ENCODE peak calls at places on chromosomes 7 and 10, in seven cellular contexts. R is CD4-positive, CD25-positive, alpha-beta regulatory T cell; E is CD4-positive, alpha-beta memory T cell; X is heart right ventricle; N is PC-3; C is left lung; I is mammary epithelial cell. D is an unnamed sample.

GRCh38 chr10:103709341-103709920 is 145.9 kb downstream of the SH3PXD2A start:
- DNase-seq in X (no peak), I (peak; percentile 84), R (no peak), E (no peak), C (no peak), N (peak; percentile 74), D (peak; percentile 56)

GRCh38 chr10:114491419-114491818 is 87.1 kb upstream of the AFAP1L2 start:
- DNase-seq in N (no peak), I (no peak), E (no peak), C (no peak), X (no peak), R (no peak), D (no peak)

GRCh38 chr10:132096863-132097478 is 31.2 kb downstream of the JAKMIP3 start:
- DNase-seq in X (no peak), C (no peak), E (no peak), I (no peak), N (no peak), R (no peak), D (no peak)

GRCh38 chr7:34620425-34620824 is 37.6 kb upstream of the NPSR1 start:
- DNase-seq in X (peak; percentile 8), I (no peak), R (no peak), E (no peak), N (no peak), C (no peak), D (no peak)

GRCh38 chr7:80916770-80917681 is 1.8 kb downstream of the SEMA3C start:
- DNase-seq in E (no peak), I (peak; percentile 92), X (no peak), R (no peak), C (no peak), N (peak; percentile 94), D (peak; percentile 65)

GRCh38 chr10:4383683-4384082 is 442.3 kb upstream of the AKR1E2 start:
- DNase-seq in C (no peak), X (no peak), R (no peak), I (no peak), E (no peak), N (no peak), D (no peak)

GRCh38 chr10:102813734-102814455 is 23.3 kb downstream of the CYP17A1 start:
- DNase-seq in R (no peak), E (no peak), N (no peak), C (no peak), X (no peak), I (no peak), D (no peak)

GRCh38 chr10:1467450-1467849 is 269.9 kb downstream of the ADARB2 start:
- DNase-seq in N (no peak), I (no peak), C (no peak), X (no peak), E (no peak), R (no peak), D (no peak)

GRCh38 chr10:131312261-131312801 is 810 bp upstream of the TCERG1L start:
- DNase-seq in C (no peak), I (no peak), E (no peak), X (no peak), N (no peak), R (no peak), D (no peak)

GRCh38 chr7:76269895-76270294 is 32.6 kb upstream of the HSPB1 start:
- DNase-seq in C (no peak), N (no peak), I (no peak), R (no peak), E (no peak), X (no peak), D (no peak)
- H3K27me3 ChIP-seq in C (peaks cover 82% of the 10 kb centered on the region), N (peaks cover 5% of the 10 kb centered on the region), I (peaks cover 7% of the 10 kb centered on the region), R (peaks cover 3% of the 10 kb centered on the region), E (peaks cover 5% of the 10 kb centered on the region), X (peaks cover 42% of the 10 kb centered on the region), D (peaks cover 13% of the 10 kb centered on the region)

DNA sequence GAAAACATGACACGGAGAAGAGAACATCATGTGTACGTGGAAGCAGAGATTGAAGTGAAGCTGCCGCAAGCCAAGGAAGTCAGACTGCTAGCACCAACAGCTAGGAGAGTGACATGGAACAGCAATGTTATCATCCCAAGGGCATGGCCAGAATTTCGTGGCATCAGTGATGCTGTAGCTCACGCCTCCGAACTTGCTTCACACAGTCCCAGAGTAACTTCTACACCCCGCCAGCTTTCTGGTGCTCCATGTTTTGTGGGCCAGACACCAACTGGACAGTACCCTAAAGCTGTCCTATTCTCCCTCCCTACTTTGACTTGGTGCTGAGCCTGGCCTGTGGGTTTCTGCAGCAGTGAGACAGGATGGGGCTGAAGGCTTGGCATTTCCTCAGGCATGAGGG is 33.0 kb upstream of the EMX2 start:
- DNase-seq in I (no peak), E (no peak), C (no peak), R (no peak), X (no peak), N (no peak), D (no peak)
- H3K27me3 ChIP-seq in I (no peaks in the 10 kb centered on the region), E (no peaks in the 10 kb centered on the region), C (peaks cover 85% of the 10 kb centered on the region), R (no peaks in the 10 kb centered on the region), X (peaks cover 27% of the 10 kb centered on the region), N (peaks cover 86% of the 10 kb centered on the region), D (no peaks in the 10 kb centered on the region)

DNA sequence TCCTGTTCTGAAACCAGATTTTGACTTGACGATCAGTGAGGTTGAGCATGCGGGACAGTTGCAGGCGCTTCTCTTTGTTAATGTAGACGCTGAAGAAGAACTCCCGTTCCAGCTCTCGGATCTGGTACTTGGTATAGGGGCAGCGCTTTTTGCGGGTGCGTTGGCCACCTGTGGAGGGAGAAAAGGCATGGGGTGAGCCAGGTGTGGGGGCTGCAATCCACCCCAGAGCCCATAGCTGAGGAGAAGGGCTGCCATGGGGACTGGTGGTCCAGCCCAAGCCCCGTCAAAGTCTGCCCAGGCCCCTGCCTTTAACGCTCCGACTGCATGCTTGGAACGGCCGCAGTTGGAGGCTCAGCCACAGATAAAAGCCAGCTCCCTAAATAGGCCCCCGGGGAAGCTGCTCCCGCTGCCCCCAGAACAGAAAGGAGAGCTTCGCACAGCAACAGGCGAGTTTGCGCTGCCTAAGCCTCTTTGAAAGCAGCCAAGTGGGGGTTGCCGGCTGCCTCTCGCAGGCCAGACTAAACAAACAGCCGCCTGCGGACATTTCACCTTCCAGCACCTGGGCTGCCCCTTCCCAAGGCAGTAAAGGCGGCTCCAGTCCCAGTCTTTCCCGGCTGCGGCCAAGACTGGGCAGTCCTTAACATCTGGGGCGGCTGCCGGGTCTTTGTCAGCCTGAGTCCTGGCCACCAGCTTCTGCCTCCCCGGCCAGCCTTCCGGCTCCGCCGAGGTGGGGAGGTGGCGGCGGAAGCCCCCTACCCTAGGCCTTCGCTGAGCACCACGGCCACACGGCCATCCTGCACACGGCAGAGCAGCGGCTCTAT is 2.0 kb downstream of the HOXA11 start:
- DNase-seq in X (no peak), I (no peak), C (peak; percentile 30), R (no peak), E (no peak), N (no peak), D (peak; percentile 55)
- H3K27me3 ChIP-seq in X (peaks cover 99% of the 10 kb centered on the region), I (peaks cover 21% of the 10 kb centered on the region), C (peaks cover 100% of the 10 kb centered on the region), R (peaks cover 50% of the 10 kb centered on the region), E (peaks cover 69% of the 10 kb centered on the region), N (no peaks in the 10 kb centered on the region), D (no peaks in the 10 kb centered on the region)

DNA sequence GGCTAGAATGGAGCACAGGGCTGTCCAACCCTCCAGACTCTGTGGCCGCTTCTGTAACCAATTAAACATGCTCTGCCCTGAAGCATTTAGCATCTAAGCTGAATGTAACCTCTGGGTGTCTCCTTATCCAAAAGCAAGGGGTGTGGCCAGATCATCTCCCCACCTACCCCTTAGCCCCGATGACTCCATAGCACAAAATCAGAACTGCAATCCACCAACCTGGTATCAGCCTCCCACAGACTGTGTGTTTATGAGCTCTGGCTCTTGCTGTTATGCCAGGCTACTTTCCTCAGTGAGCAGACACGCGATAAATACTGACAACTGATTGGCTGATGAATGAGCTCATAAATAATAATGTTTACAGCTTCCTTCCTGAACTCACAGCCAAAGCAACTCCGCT is 3.2 kb downstream of the FRMD4A start:
- DNase-seq in R (no peak), E (no peak), X (no peak), I (no peak), C (no peak), N (no peak), D (no peak)
- H3K27me3 ChIP-seq in R (peaks cover 4% of the 10 kb centered on the region), E (peaks cover 4% of the 10 kb centered on the region), X (peaks cover 13% of the 10 kb centered on the region), I (no peaks in the 10 kb centered on the region), C (peaks cover 67% of the 10 kb centered on the region), N (peaks cover 11% of the 10 kb centered on the region), D (no peaks in the 10 kb centered on the region)

GRCh38 chr10:101065479-101066145 is 3.8 kb downstream of the KAZALD1 start:
- DNase-seq in E (no peak), I (no peak), R (no peak), X (no peak), C (no peak), N (no peak), D (no peak)

GRCh38 chr10:101066146-101066889 is 4.5 kb downstream of the KAZALD1 start:
- DNase-seq in R (peak; percentile 36), X (peak; percentile 88), C (peak; percentile 88), E (peak; percentile 53), N (peak; percentile 80), I (peak; percentile 64), D (peak; percentile 81)

GRCh38 chr10:101063548-101064414 is 2.0 kb downstream of the KAZALD1 start:
- DNase-seq in R (no peak), N (no peak), C (no peak), I (no peak), E (no peak), X (peak; percentile 42), D (peak; percentile 47)

GRCh38 chr10:101063162-101063525 is 1.4 kb downstream of the KAZALD1 start:
- DNase-seq in R (no peak), E (no peak), X (no peak), I (no peak), C (no peak), N (no peak), D (peak; percentile 44)

GRCh38 chr10:101064415-101065030 is 2.7 kb downstream of the KAZALD1 start:
- DNase-seq in N (no peak), E (no peak), I (no peak), X (no peak), C (no peak), R (no peak), D (no peak)
- H3K27me3 ChIP-seq in N (no peaks in the 10 kb centered on the region), E (peaks cover 45% of the 10 kb centered on the region), I (no peaks in the 10 kb centered on the region), X (no peaks in the 10 kb centered on the region), C (peaks cover 69% of the 10 kb centered on the region), R (peaks cover 25% of the 10 kb centered on the region), D (no peaks in the 10 kb centered on the region)

DNA sequence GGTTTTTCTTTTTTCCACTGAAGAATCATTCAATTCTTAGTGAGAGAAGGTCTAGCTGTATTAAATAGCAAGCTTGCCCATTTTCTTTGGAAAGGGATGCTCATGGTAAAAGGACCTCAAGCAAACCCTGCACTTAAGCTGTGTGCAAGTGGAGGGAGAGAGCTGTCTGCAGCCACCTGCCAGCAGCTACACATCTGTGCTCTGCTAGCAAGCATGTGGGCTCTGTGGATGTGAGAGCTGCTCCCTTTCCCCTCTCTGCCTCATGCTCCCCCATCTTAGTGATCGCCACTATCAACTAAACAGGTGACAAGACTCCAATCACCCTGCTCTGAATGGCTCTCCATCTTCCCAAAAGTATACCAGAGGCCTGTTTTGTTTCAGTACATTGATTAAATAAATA is 26.2 kb downstream of the AUTS2 start:
- DNase-seq in I (no peak), C (no peak), E (no peak), R (no peak), X (no peak), N (no peak), D (peak; percentile 36)
- H3K27me3 ChIP-seq in I (no peaks in the 10 kb centered on the region), C (no peaks in the 10 kb centered on the region), E (no peaks in the 10 kb centered on the region), R (no peaks in the 10 kb centered on the region), X (no peaks in the 10 kb centered on the region), N (no peaks in the 10 kb centered on the region), D (no peaks in the 10 kb centered on the region)

D was measured in SJCRH30.